ENCODE peak calls at places on chromosomes 6 and 20, in seven cellular contexts. One of them, this sample, is unnamed.
A peak's percentile ranks its signal among the peaks of the same experiment; 100 is the strongest.

GRCh38 chr20:63626424-63627128 is at the start of gene GMEB2:
- DNase-seq in astrocyte of the cerebellum: no peak
- DNase-seq in ascending aorta: peak; percentile 76
- DNase-seq in suprapubic skin: peak; percentile 78
- DNase-seq in fibroblast of mammary gland: peak; percentile 61
- DNase-seq in fibroblast of pulmonary artery: peak; percentile 68
- DNase-seq in esophagus squamous epithelium: no peak
- DNase-seq in this sample: no peak

GRCh38 chr20:61311656-61312387 is 59.8 kb downstream of the CDH4 start:
- DNase-seq in fibroblast of mammary gland: peak; percentile 25
- DNase-seq in astrocyte of the cerebellum: no peak
- DNase-seq in ascending aorta: no peak
- DNase-seq in fibroblast of pulmonary artery: no peak
- DNase-seq in suprapubic skin: no peak
- DNase-seq in esophagus squamous epithelium: no peak
- DNase-seq in this sample: no peak

GRCh38 chr20:7980332-7981046 is 39.1 kb downstream of the TMX4 start:
- DNase-seq in fibroblast of pulmonary artery: peak; percentile 70
- DNase-seq in astrocyte of the cerebellum: peak; percentile 11
- DNase-seq in suprapubic skin: no peak
- DNase-seq in ascending aorta: no peak
- DNase-seq in fibroblast of mammary gland: peak; percentile 58
- DNase-seq in esophagus squamous epithelium: no peak
- DNase-seq in this sample: peak; percentile 45

GRCh38 chr20:13831476-13831875 is 46.6 kb downstream of the NDUFAF5 start:
- DNase-seq in astrocyte of the cerebellum: no peak
- DNase-seq in suprapubic skin: no peak
- DNase-seq in fibroblast of mammary gland: no peak
- DNase-seq in esophagus squamous epithelium: no peak
- DNase-seq in fibroblast of pulmonary artery: no peak
- DNase-seq in ascending aorta: no peak
- DNase-seq in this sample: no peak

GRCh38 chr20:22716824-22717351 is 132.5 kb upstream of the FOXA2 start:
- DNase-seq in esophagus squamous epithelium: no peak
- DNase-seq in ascending aorta: no peak
- DNase-seq in fibroblast of mammary gland: no peak
- DNase-seq in astrocyte of the cerebellum: no peak
- DNase-seq in fibroblast of pulmonary artery: peak; percentile 61
- DNase-seq in suprapubic skin: no peak
- DNase-seq in this sample: no peak

GRCh38 chr20:4283011-4283410 is 267.7 kb upstream of the RNF24 start:
- DNase-seq in fibroblast of mammary gland: peak; percentile 11
- DNase-seq in suprapubic skin: no peak
- DNase-seq in astrocyte of the cerebellum: no peak
- DNase-seq in fibroblast of pulmonary artery: no peak
- DNase-seq in esophagus squamous epithelium: no peak
- DNase-seq in ascending aorta: no peak
- DNase-seq in this sample: no peak

GRCh38 chr6:38214159-38214558 is 394.6 kb downstream of the ZFAND3 start:
- DNase-seq in astrocyte of the cerebellum: no peak
- DNase-seq in ascending aorta: no peak
- DNase-seq in suprapubic skin: no peak
- DNase-seq in esophagus squamous epithelium: no peak
- DNase-seq in fibroblast of pulmonary artery: no peak
- DNase-seq in fibroblast of mammary gland: no peak
- DNase-seq in this sample: no peak

GRCh38 chr20:43603124-43603523 is 12.4 kb downstream of the IFT52 start:
- DNase-seq in ascending aorta: no peak
- DNase-seq in astrocyte of the cerebellum: no peak
- DNase-seq in suprapubic skin: no peak
- DNase-seq in esophagus squamous epithelium: no peak
- DNase-seq in fibroblast of mammary gland: no peak
- DNase-seq in fibroblast of pulmonary artery: no peak
- DNase-seq in this sample: no peak

GRCh38 chr20:32333988-32334885 is 23.9 kb upstream of the ASXL1 start:
- DNase-seq in suprapubic skin: peak; percentile 67
- DNase-seq in astrocyte of the cerebellum: no peak
- DNase-seq in fibroblast of mammary gland: peak; percentile 65
- DNase-seq in ascending aorta: no peak
- DNase-seq in esophagus squamous epithelium: no peak
- DNase-seq in fibroblast of pulmonary artery: peak; percentile 84
- DNase-seq in this sample: no peak

GRCh38 chr6:138109042-138109997 is 2.1 kb upstream of the PERP start:
- DNase-seq in esophagus squamous epithelium: no peak
- DNase-seq in astrocyte of the cerebellum: peak; percentile 63
- DNase-seq in suprapubic skin: peak; percentile 83
- DNase-seq in fibroblast of mammary gland: peak; percentile 74
- DNase-seq in ascending aorta: peak; percentile 85
- DNase-seq in fibroblast of pulmonary artery: peak; percentile 84
- DNase-seq in this sample: peak; percentile 77

GRCh38 chr6:140271759-140272377 is 897.4 kb upstream of the CITED2 start:
- DNase-seq in astrocyte of the cerebellum: no peak
- DNase-seq in fibroblast of pulmonary artery: no peak
- DNase-seq in esophagus squamous epithelium: no peak
- DNase-seq in suprapubic skin: no peak
- DNase-seq in ascending aorta: no peak
- DNase-seq in fibroblast of mammary gland: no peak
- DNase-seq in this sample: no peak

GRCh38 chr6:22043284-22043962 is 253.4 kb downstream of the PRL start:
- DNase-seq in astrocyte of the cerebellum: no peak
- DNase-seq in esophagus squamous epithelium: no peak
- DNase-seq in suprapubic skin: peak; percentile 59
- DNase-seq in fibroblast of mammary gland: peak; percentile 60
- DNase-seq in ascending aorta: no peak
- DNase-seq in fibroblast of pulmonary artery: peak; percentile 36
- DNase-seq in this sample: no peak

GRCh38 chr6:66145867-66146266 is 438.8 kb upstream of the EYS start:
- DNase-seq in fibroblast of pulmonary artery: no peak
- DNase-seq in fibroblast of mammary gland: no peak
- DNase-seq in ascending aorta: no peak
- DNase-seq in astrocyte of the cerebellum: no peak
- DNase-seq in suprapubic skin: no peak
- DNase-seq in esophagus squamous epithelium: no peak
- DNase-seq in this sample: no peak

GRCh38 chr20:60648556-60648955 is 603.5 kb upstream of the CDH4 start:
- DNase-seq in fibroblast of pulmonary artery: no peak
- DNase-seq in ascending aorta: no peak
- DNase-seq in esophagus squamous epithelium: no peak
- DNase-seq in suprapubic skin: no peak
- DNase-seq in astrocyte of the cerebellum: no peak
- DNase-seq in fibroblast of mammary gland: no peak
- DNase-seq in this sample: no peak

GRCh38 chr6:11714116-11714797 is 64.3 kb downstream of the ADTRP start:
- DNase-seq in fibroblast of pulmonary artery: no peak
- DNase-seq in ascending aorta: no peak
- DNase-seq in astrocyte of the cerebellum: no peak
- DNase-seq in suprapubic skin: no peak
- DNase-seq in fibroblast of mammary gland: no peak
- DNase-seq in esophagus squamous epithelium: no peak
- DNase-seq in this sample: no peak

GRCh38 chr6:125310994-125311649 is 9.4 kb upstream of the HDDC2 start:
- DNase-seq in astrocyte of the cerebellum: peak; percentile 54
- DNase-seq in esophagus squamous epithelium: no peak
- DNase-seq in fibroblast of pulmonary artery: peak; percentile 82
- DNase-seq in suprapubic skin: no peak
- DNase-seq in fibroblast of mammary gland: peak; percentile 70
- DNase-seq in ascending aorta: no peak
- DNase-seq in this sample: peak; percentile 73

GRCh38 chr20:54680439-54680838 is 205.0 kb downstream of the DOK5 start:
- DNase-seq in suprapubic skin: no peak
- DNase-seq in esophagus squamous epithelium: no peak
- DNase-seq in fibroblast of pulmonary artery: no peak
- DNase-seq in ascending aorta: no peak
- DNase-seq in astrocyte of the cerebellum: no peak
- DNase-seq in fibroblast of mammary gland: no peak
- DNase-seq in this sample: no peak

DNA sequence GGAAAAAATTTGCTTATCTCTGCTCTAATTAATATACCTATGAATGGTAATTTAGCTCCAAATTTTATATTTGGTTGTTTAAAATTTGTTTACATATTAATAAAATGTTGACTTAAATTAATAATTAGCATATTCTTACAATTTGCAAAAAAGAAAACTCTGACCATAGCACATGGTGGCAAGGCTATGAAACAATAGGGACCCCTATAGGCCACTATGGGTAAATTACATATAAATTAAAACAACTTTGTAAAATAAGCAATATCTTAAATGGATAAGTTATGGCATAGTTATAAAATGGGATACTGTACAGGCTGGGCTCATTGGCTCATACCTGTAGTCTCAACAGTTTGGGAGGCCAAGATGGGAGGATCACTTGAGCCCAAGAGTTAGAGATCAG is 76.0 kb downstream of the MKKS start:
- DNase-seq in esophagus squamous epithelium: no peak
- DNase-seq in fibroblast of mammary gland: peak; percentile 44
- DNase-seq in fibroblast of pulmonary artery: peak; percentile 29
- DNase-seq in ascending aorta: no peak
- DNase-seq in suprapubic skin: no peak
- DNase-seq in astrocyte of the cerebellum: no peak
- DNase-seq in this sample: no peak
- TF ChIP-seq CTCF in esophagus squamous epithelium: no peak
- TF ChIP-seq CTCF in fibroblast of mammary gland: peak; percentile 81
- TF ChIP-seq CTCF in fibroblast of pulmonary artery: peak; percentile 63
- TF ChIP-seq CTCF in ascending aorta: peak; percentile 38
- TF ChIP-seq CTCF in suprapubic skin: no peak
- TF ChIP-seq CTCF in astrocyte of the cerebellum: peak; percentile 35
- TF ChIP-seq CTCF in this sample: peak; percentile 56

DNA sequence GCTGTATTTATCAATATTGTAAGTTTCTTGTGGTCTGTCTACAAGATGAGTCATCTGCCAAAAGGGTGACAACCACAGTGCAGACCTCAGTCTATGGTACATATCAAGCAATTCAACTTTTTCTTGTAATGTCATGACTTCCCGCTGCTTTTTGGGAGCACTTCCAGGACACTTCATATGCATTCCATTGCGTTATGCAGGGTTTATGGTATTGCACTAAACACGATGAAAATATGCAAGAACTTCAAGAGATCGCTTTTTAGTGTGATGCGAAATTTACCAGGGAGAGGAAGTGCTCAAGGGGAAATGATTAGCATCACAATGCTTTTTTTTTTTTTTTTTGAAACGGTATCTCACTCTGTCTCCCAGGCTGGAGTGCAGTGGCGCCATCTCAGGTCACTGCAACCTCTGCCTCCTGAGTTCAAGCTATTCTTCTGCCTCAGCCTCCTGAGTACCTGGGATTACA is 166.5 kb downstream of the TFAP2A start:
- DNase-seq in suprapubic skin: no peak
- DNase-seq in ascending aorta: no peak
- DNase-seq in esophagus squamous epithelium: no peak
- DNase-seq in fibroblast of pulmonary artery: peak; percentile 3
- DNase-seq in astrocyte of the cerebellum: peak; percentile 55
- DNase-seq in fibroblast of mammary gland: no peak
- DNase-seq in this sample: peak; percentile 14
- TF ChIP-seq CTCF in suprapubic skin: no peak
- TF ChIP-seq CTCF in ascending aorta: no peak
- TF ChIP-seq CTCF in esophagus squamous epithelium: no peak
- TF ChIP-seq CTCF in fibroblast of pulmonary artery: no peak
- TF ChIP-seq CTCF in astrocyte of the cerebellum: no peak
- TF ChIP-seq CTCF in fibroblast of mammary gland: no peak
- TF ChIP-seq CTCF in this sample: no peak

GRCh38 chr6:127188752-127189151 is 70.3 kb downstream of the RSPO3 start:
- DNase-seq in ascending aorta: no peak
- DNase-seq in fibroblast of pulmonary artery: no peak
- DNase-seq in astrocyte of the cerebellum: no peak
- DNase-seq in suprapubic skin: no peak
- DNase-seq in esophagus squamous epithelium: no peak
- DNase-seq in fibroblast of mammary gland: no peak
- DNase-seq in this sample: no peak

GRCh38 chr6:127191716-127192115 is 73.2 kb downstream of the RSPO3 start:
- DNase-seq in esophagus squamous epithelium: no peak
- DNase-seq in suprapubic skin: no peak
- DNase-seq in ascending aorta: no peak
- DNase-seq in fibroblast of mammary gland: peak; percentile 54
- DNase-seq in astrocyte of the cerebellum: no peak
- DNase-seq in fibroblast of pulmonary artery: peak; percentile 38
- DNase-seq in this sample: no peak

GRCh38 chr6:127192911-127193503 is 73.7 kb upstream of the RNF146 start:
- DNase-seq in astrocyte of the cerebellum: no peak
- DNase-seq in esophagus squamous epithelium: no peak
- DNase-seq in suprapubic skin: no peak
- DNase-seq in ascending aorta: no peak
- DNase-seq in fibroblast of mammary gland: peak; percentile 82
- DNase-seq in fibroblast of pulmonary artery: peak; percentile 85
- DNase-seq in this sample: no peak

GRCh38 chr6:127186889-127187288 is 68.4 kb downstream of the RSPO3 start:
- DNase-seq in esophagus squamous epithelium: peak; percentile 4
- DNase-seq in fibroblast of pulmonary artery: no peak
- DNase-seq in suprapubic skin: no peak
- DNase-seq in astrocyte of the cerebellum: no peak
- DNase-seq in ascending aorta: peak; percentile 64
- DNase-seq in fibroblast of mammary gland: no peak
- DNase-seq in this sample: no peak

DNA sequence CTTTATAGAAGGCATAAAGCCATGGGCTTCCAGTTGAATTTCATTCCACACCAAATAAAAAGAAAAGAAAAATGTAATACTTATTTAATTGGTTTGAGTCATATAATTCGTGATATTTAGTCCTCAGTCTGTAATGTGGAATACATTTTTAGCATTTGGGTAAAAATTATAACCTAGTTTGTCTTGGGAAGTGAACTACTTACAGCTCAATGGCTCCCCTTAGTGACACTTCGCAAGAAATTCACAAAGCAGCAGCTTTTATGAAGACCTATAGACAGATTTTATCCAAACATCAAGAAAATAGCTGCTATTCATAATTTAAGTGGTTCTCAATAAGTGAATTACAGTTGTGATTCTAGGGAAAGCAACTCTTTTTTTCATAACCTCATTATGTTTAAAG is 72.1 kb downstream of the RSPO3 start:
- DNase-seq in fibroblast of pulmonary artery: peak; percentile 80
- DNase-seq in fibroblast of mammary gland: peak; percentile 72
- DNase-seq in astrocyte of the cerebellum: peak; percentile 29
- DNase-seq in suprapubic skin: no peak
- DNase-seq in esophagus squamous epithelium: no peak
- DNase-seq in ascending aorta: no peak
- DNase-seq in this sample: peak; percentile 53
- TF ChIP-seq CTCF in fibroblast of pulmonary artery: peak; percentile 70
- TF ChIP-seq CTCF in fibroblast of mammary gland: peak; percentile 75
- TF ChIP-seq CTCF in astrocyte of the cerebellum: peak; percentile 65
- TF ChIP-seq CTCF in suprapubic skin: no peak
- TF ChIP-seq CTCF in esophagus squamous epithelium: no peak
- TF ChIP-seq CTCF in ascending aorta: peak; percentile 32
- TF ChIP-seq CTCF in this sample: peak; percentile 70

GRCh38 chr6:145656128-145656527 is 79.2 kb downstream of the EPM2A start:
- DNase-seq in fibroblast of mammary gland: no peak
- DNase-seq in astrocyte of the cerebellum: no peak
- DNase-seq in fibroblast of pulmonary artery: peak; percentile 24
- DNase-seq in esophagus squamous epithelium: no peak
- DNase-seq in suprapubic skin: no peak
- DNase-seq in ascending aorta: no peak
- DNase-seq in this sample: no peak

DNA sequence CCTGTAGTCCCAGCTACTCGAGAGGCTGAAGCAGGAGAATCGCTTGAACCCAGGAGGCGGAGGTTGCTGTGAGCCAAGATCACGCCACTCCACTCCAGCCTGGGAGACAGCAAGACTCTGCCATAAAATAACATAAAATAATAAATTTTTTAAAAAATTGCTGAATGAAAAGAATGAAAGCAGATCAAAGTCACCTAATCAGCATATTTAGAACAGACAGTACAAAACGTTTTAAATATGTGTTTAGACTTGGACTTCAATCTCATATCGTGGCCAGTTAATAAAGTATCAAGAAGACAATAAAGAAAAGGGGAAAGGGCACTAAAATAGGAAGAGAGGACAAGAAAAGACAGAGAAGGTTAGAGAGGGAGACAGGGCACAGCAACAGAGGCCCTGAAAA is 74.6 kb downstream of the EPM2A start:
- DNase-seq in ascending aorta: no peak
- DNase-seq in fibroblast of pulmonary artery: no peak
- DNase-seq in fibroblast of mammary gland: no peak
- DNase-seq in astrocyte of the cerebellum: no peak
- DNase-seq in esophagus squamous epithelium: no peak
- DNase-seq in suprapubic skin: no peak
- DNase-seq in this sample: no peak
- TF ChIP-seq CTCF in ascending aorta: no peak
- TF ChIP-seq CTCF in fibroblast of pulmonary artery: no peak
- TF ChIP-seq CTCF in fibroblast of mammary gland: no peak
- TF ChIP-seq CTCF in astrocyte of the cerebellum: no peak
- TF ChIP-seq CTCF in esophagus squamous epithelium: no peak
- TF ChIP-seq CTCF in suprapubic skin: no peak
- TF ChIP-seq CTCF in this sample: no peak